ENCODE peak calls at places on chromosome 11, in eight cellular contexts. Y is spleen, O is prostate gland, I is tibial artery, F is HCT116, V is stomach, R is heart left ventricle, S is esophagus squamous epithelium. P is an unnamed sample.

GRCh38 chr11:116819049-116819448 is 4.1 kb downstream of the APOA4 start:
- DNase-seq in Y (no peak), O (no peak), I (no peak), F (no peak), V (no peak), R (no peak), S (no peak), P (no peak)

GRCh38 chr11:3135491-3136440 is 29.3 kb downstream of the OSBPL5 start:
- DNase-seq in Y (peak; percentile 82), O (no peak), I (peak; percentile 65), F (no peak), V (no peak), R (peak; percentile 66), S (no peak), P (peak; percentile 64)

GRCh38 chr11:130585545-130585944 is 137.1 kb downstream of the ADAMTS15 start:
- DNase-seq in Y (no peak), O (no peak), I (no peak), F (no peak), V (no peak), R (no peak), S (no peak), P (no peak)

GRCh38 chr11:107921997-107922396 is 6.3 kb upstream of the RAB39A start:
- DNase-seq in Y (no peak), O (no peak), I (no peak), F (no peak), V (no peak), R (no peak), S (no peak), P (no peak)

GRCh38 chr11:120924109-120924508 is 99.8 kb upstream of the TBCEL start:
- DNase-seq in Y (no peak), O (no peak), I (no peak), F (no peak), V (no peak), R (no peak), S (no peak), P (no peak)

GRCh38 chr11:133082453-133082781 is 449.9 kb downstream of the OPCML start:
- DNase-seq in Y (no peak), O (peak; percentile 33), I (no peak), F (no peak), V (no peak), R (no peak), S (no peak), P (no peak)

GRCh38 chr11:74015919-74016684 is 7.2 kb upstream of the UCP3 start:
- DNase-seq in Y (no peak), O (no peak), I (no peak), F (no peak), V (peak; percentile 46), R (no peak), S (no peak), P (no peak)

GRCh38 chr11:2792376-2793250 is 92.8 kb upstream of the KCNQ1OT1 start:
- DNase-seq in Y (peak; percentile 64), O (no peak), I (peak; percentile 59), F (no peak), V (peak; percentile 25), R (peak; percentile 59), S (no peak), P (peak; percentile 66)

GRCh38 chr11:103085758-103086365 is 6.1 kb downstream of the DCUN1D5 start:
- DNase-seq in Y (no peak), O (no peak), I (no peak), F (no peak), V (no peak), R (no peak), S (no peak), P (no peak)

GRCh38 chr11:121467965-121468364 is 15.2 kb upstream of the SORL1-AS1 start:
- DNase-seq in Y (no peak), O (peak; percentile 36), I (no peak), F (no peak), V (no peak), R (no peak), S (no peak), P (peak; percentile 51)

GRCh38 chr11:73995731-73996130 is 13.1 kb upstream of the UCP2 start:
- DNase-seq in Y (no peak), O (no peak), I (no peak), F (no peak), V (no peak), R (no peak), S (no peak), P (no peak)

GRCh38 chr11:14358729-14359439 is at the start of gene RRAS2:
- DNase-seq in Y (peak; percentile 94), O (peak; percentile 84), I (peak; percentile 85), F (peak; percentile 33), V (peak; percentile 77), R (peak; percentile 88), S (no peak), P (peak; percentile 61)

GRCh38 chr11:503179-503981 is 3.7 kb downstream of the RNH1 start:
- DNase-seq in Y (peak; percentile 86), O (no peak), I (peak; percentile 84), F (no peak), V (no peak), R (no peak), S (no peak), P (peak; percentile 88)

GRCh38 chr11:97269527-97269926 is 879.7 kb downstream of the JRKL start:
- DNase-seq in Y (no peak), O (no peak), I (no peak), F (no peak), V (no peak), R (no peak), S (no peak), P (no peak)

GRCh38 chr11:82858556-82859091 is 41.6 kb downstream of the PRCP start:
- DNase-seq in Y (no peak), O (no peak), I (no peak), F (no peak), V (no peak), R (no peak), S (no peak), P (no peak)

GRCh38 chr11:1207451-1208360 is 15.2 kb upstream of the MUC5B start:
- DNase-seq in Y (peak; percentile 72), O (no peak), I (peak; percentile 61), F (no peak), V (no peak), R (no peak), S (no peak), P (no peak)

GRCh38 chr11:46808804-46809431 is 37.2 kb downstream of the CKAP5 start:
- DNase-seq in Y (no peak), O (no peak), I (no peak), F (peak; percentile 13), V (no peak), R (no peak), S (no peak), P (no peak)
- TF ChIP-seq CTCF in Y (no peak), O (no peak), I (no peak), F (peak; percentile 19), V (no peak), R (peak; percentile 8), S (peak; percentile 33), P (no peak)

GRCh38 chr11:124880958-124881357 is 15.7 kb downstream of the ROBO3 start:
- DNase-seq in Y (no peak), O (no peak), I (peak; percentile 50), F (no peak), V (no peak), R (no peak), S (no peak), P (no peak)
- H3K4me3 ChIP-seq in Y (no peak overlapping the region), O (no peak overlapping the region), I (no peak overlapping the region), F (no peak overlapping the region), V (no peak overlapping the region), R (no peak overlapping the region), S (no peak overlapping the region), P (no peak overlapping the region)

GRCh38 chr11:96036863-96037262 is 113.0 kb upstream of the MTMR2 start:
- DNase-seq in Y (no peak), O (no peak), I (no peak), F (no peak), V (no peak), R (no peak), S (no peak), P (no peak)

GRCh38 chr11:96035031-96035743 is 111.3 kb upstream of the MTMR2 start:
- DNase-seq in Y (no peak), O (no peak), I (no peak), F (no peak), V (no peak), R (no peak), S (no peak), P (no peak)

GRCh38 chr11:96038046-96038445 is 114.1 kb upstream of the MTMR2 start:
- DNase-seq in Y (no peak), O (no peak), I (no peak), F (no peak), V (no peak), R (no peak), S (no peak), P (no peak)

GRCh38 chr11:96035744-96036087 is 111.8 kb upstream of the MTMR2 start:
- DNase-seq in Y (no peak), O (no peak), I (no peak), F (no peak), V (no peak), R (no peak), S (no peak), P (no peak)

DNA sequence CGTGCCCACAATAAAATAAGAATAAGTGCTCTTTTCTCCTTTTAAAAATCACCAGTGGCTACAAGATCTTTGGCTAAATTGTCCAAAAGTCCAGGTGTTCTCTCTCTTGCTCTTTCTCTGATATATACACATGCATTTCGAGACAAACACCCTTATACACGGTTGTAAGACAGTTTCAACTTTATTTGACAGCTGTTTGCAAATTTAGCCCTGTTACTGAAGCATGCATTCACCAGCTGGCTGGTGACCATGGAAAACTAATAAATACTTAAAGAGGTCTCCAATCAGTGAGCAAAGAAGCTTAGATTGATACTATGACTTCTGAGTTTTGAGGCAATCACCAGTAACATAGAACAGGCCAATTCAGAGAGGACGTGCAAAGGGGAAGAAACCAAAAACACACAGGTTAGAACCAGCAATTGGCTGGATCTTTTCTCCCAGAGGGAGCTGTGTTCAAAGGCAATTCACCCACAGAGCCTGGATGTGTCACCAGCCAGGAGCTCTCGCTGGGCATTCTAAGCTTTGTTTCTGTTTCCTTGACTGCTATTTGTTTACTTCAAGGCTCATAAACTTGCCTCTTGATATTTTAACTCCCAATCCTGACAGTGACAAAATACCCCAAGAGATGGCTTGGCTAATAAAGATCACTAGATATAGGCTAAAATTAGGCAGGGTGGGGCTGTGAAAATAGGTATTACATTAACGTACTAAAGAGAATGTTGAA is 113.5 kb upstream of the MTMR2 start:
- DNase-seq in Y (no peak), O (no peak), I (no peak), F (no peak), V (no peak), R (no peak), S (no peak), P (no peak)
- TF ChIP-seq CTCF in Y (no peak), O (no peak), I (no peak), F (no peak), V (no peak), R (no peak), S (no peak), P (no peak)

DNA sequence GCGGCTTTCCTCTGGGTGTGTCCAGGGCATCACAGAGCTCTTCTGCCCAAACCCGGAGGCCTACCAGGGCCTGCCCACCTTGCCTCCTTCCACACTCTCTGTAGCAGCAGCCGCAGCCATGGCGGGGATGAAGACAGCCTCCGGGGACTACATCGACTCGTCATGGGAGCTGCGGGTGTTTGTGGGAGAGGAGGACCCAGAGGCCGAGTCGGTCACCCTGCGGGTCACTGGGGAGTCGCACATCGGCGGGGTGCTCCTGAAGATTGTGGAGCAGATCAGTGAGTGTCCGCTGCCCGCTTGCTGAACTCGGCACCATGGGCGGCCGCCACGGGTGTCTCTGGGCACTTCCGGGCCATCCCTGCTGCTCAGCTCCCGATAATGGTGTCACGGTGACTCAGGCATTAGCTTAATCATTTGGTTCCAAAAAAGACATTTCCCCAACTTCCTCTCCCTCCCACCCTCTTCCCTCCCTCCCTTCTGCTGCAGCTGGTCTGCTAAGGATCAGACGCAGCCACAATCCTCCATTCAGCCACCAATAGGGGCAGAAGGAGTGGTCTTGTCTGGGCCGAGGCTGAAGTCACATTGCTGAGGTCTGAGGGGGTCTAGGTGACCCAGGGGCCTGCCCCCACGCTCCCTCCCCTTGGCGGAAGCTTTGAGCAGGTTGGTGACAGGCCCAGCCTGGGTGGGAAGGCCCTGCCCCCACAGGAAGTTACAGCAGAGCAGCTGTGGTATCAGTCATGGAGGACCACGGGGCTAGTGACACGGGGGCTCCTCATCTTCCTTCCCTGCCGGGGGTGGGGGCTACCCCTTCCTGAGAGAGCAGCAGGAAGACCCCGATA is 945 bp downstream of the FERMT3 start:
- DNase-seq in Y (peak; percentile 96), O (no peak), I (peak; percentile 79), F (no peak), V (peak; percentile 55), R (peak; percentile 86), S (no peak), P (peak; percentile 92)
- H3K4me3 ChIP-seq in Y (peak overlapping the region; percentile 78), O (peak overlapping the region; percentile 10), I (peak overlapping the region; percentile 36), F (no peak overlapping the region), V (peak overlapping the region; percentile 48), R (peak overlapping the region; percentile 64), S (peak overlapping the region; percentile 39), P (peak overlapping the region; percentile 65)